ENCODE peak calls at places on chromosome 4, in six cellular contexts. W is globus pallidus; B is NCI-H1436; I is astrocyte of the hippocampus; C is AG08395; L is CD8-positive, alpha-beta T cell. Z is an unnamed sample.

GRCh38 chr4:177191586-177191985 is 118.1 kb upstream of the NEIL3 start:
- DNase-seq in W (no peak), B (no peak), I (no peak), C (no peak), L (no peak), Z (no peak)

GRCh38 chr4:40180356-40180755 is 16.5 kb upstream of the RHOH start:
- DNase-seq in W (no peak), B (no peak), I (peak), C (peak), L (no peak), Z (peak)

GRCh38 chr4:164931551-164932324 is 45.7 kb downstream of the TRIM61 start:
- DNase-seq in W (no peak), B (no peak), I (peak), C (peak), L (no peak), Z (no peak)

GRCh38 chr4:123744664-123745290 is 348.2 kb downstream of the SPRY1 start:
- DNase-seq in W (no peak), B (no peak), I (peak), C (no peak), L (no peak), Z (no peak)

GRCh38 chr4:56475917-56476316 is 8.5 kb downstream of the SRP72 start:
- DNase-seq in W (no peak), B (no peak), I (no peak), C (no peak), L (no peak), Z (no peak)

GRCh38 chr4:63233679-63234078 is 1175.6 kb downstream of the TECRL start:
- DNase-seq in W (no peak), B (no peak), I (no peak), C (no peak), L (no peak), Z (no peak)

GRCh38 chr4:189090174-189090814 is 850.4 kb upstream of the FRG1 start:
- DNase-seq in W (peak), B (no peak), I (peak), C (peak), L (no peak), Z (peak)

GRCh38 chr4:179981161-179981560 is 2262.0 kb upstream of the TENM3 start:
- DNase-seq in W (no peak), B (no peak), I (no peak), C (no peak), L (no peak), Z (no peak)

GRCh38 chr4:177005801-177006230 is 213.1 kb upstream of the VEGFC start:
- DNase-seq in W (no peak), B (no peak), I (peak), C (no peak), L (no peak), Z (peak)

GRCh38 chr4:52925531-52925968 is 63.4 kb downstream of the RASL11B start:
- DNase-seq in W (no peak), B (peak), I (peak), C (no peak), L (no peak), Z (no peak)

GRCh38 chr4:154164931-154165839 is 326.4 kb downstream of the DCHS2 start:
- DNase-seq in W (no peak), B (no peak), I (peak), C (peak), L (no peak), Z (peak)

Z was measured in kidney tubule cell.